ENCODE peak calls at places on chromosomes 11 and 22, in eight cellular contexts. X is keratinocyte, G is mammary epithelial cell, F is endothelial cell of umbilical vein, D is HepG2, P is IMR-90, W is hepatocyte, N is neural progenitor cell. R is an unnamed sample. For H4K20me1 and H3K36me3, the result is how much of the 10 kb centered on the place peaks cover.

GRCh38 chr11:3227568-3228444 is 4.4 kb downstream of the MRGPRE start:
- DNase-seq in N (no peak), F (no peak), X (no peak), D (no peak), W (no peak), P (no peak), G (no peak), R (no peak)

GRCh38 chr11:114152162-114152561 is 92.7 kb downstream of the ZBTB16 start:
- DNase-seq in F (no peak), P (no peak), N (no peak), X (no peak), W (no peak), G (no peak), D (no peak), R (no peak)

GRCh38 chr11:123740787-123741158 is 687 bp downstream of the ZNF202 start:
- DNase-seq in N (no peak), P (no peak), D (no peak), G (peak), F (no peak), W (peak), X (no peak), R (no peak)

GRCh38 chr22:38437416-38437815 is 17.6 kb downstream of the KCNJ4 start:
- DNase-seq in X (no peak), F (no peak), N (no peak), G (no peak), P (no peak), W (no peak), D (peak), R (no peak)

GRCh38 chr11:117144477-117145392 is 648 bp downstream of the PAFAH1B2 start:
- DNase-seq in P (peak), X (no peak), G (peak), F (peak), D (peak), W (peak), N (peak), R (peak)

GRCh38 chr11:117095301-117096139 is 2.7 kb downstream of the SIK3 start:
- DNase-seq in D (peak), G (no peak), X (no peak), P (peak), N (no peak), W (no peak), F (no peak), R (peak)

GRCh38 chr11:60831143-60831500 is 10.8 kb upstream of the CCDC86 start:
- DNase-seq in F (peak), W (peak), X (peak), P (peak), N (peak), G (peak), D (peak), R (peak)

GRCh38 chr11:121226415-121227263 is 65.9 kb upstream of the SC5D start:
- DNase-seq in G (peak), F (no peak), W (no peak), X (no peak), D (no peak), N (no peak), P (no peak), R (no peak)

GRCh38 chr11:134475951-134476350 is 63.9 kb upstream of the B3GAT1 start:
- DNase-seq in P (no peak), W (no peak), D (no peak), F (no peak), N (no peak), X (no peak), G (no peak), R (no peak)

GRCh38 chr11:102168483-102168882 is 58.2 kb downstream of the YAP1 start:
- DNase-seq in P (no peak), D (no peak), X (no peak), G (peak), W (no peak), N (no peak), F (no peak), R (no peak)

GRCh38 chr11:27388869-27389268 is 25.9 kb upstream of the CCDC34 start:
- DNase-seq in N (no peak), D (no peak), F (no peak), P (peak), G (no peak), X (no peak), W (no peak), R (no peak)

GRCh38 chr11:94449029-94449428 is 44.6 kb downstream of the MRE11 start:
- DNase-seq in D (no peak), F (no peak), P (no peak), W (no peak), G (no peak), X (no peak), N (no peak), R (no peak)

DNA sequence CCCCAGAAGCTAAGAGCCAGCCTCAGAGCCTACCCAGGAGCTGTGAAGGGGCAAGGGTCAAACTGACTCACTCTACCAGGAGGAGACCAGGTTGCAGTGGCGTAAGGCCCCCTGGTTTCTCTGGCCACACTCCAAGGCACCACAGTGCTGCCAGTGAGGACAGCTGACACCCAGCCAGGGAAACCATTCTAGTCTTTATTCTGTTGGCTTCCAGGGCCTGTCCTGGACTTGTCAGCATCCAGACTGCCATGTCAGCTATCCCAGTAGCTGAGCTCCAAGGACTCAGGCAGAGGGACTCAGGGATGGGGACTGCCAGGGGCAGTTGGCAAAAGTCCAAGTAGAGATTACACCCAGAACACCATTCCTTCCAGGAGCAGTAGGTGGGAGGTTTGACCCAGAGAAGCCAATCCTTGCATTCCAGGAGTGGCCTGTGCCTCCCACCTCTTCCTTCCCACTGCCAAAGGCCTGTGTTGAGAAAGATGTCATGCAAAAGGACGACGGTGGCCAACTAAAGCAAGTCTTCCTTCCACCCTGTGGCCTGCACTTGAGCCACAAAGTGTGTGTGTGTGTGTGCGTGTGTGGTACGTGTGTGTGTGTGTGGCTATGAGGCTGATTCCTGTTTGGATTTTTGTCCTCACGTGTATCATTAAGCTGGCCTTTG is 3.6 kb upstream of the MAPK8IP1 start:
- DNase-seq in G (no peak), F (no peak), X (no peak), W (no peak), N (no peak), D (no peak), P (no peak), R (no peak)
- H4K20me1 ChIP-seq in G (under half), F (under half), X (under half), W (under half), N (under half), D (under half), P (under half), R (under half)

GRCh38 chr22:21672107-21672629 is 6.4 kb downstream of the PPIL2 start:
- DNase-seq in D (no peak), W (no peak), P (no peak), F (no peak), X (no peak), G (no peak), N (no peak), R (no peak)
- H3K36me3 ChIP-seq in D (half or more), W (under half), P (under half), F (under half), X (under half), G (under half), N (under half), R (under half)

GRCh38 chr11:73982990-73983763 is 534 bp upstream of the UCP2 start:
- DNase-seq in X (peak), P (peak), D (peak), G (peak), F (peak), W (peak), N (peak), R (peak)
- H2AFZ ChIP-seq in X (peak), P (peak), D (peak), G (peak), F (peak), W (peak), N (peak), R (peak)

GRCh38 chr11:91956711-91957110 is 267.9 kb upstream of the FAT3 start:
- DNase-seq in F (peak), W (no peak), X (no peak), D (no peak), G (no peak), P (no peak), N (no peak), R (no peak)

GRCh38 chr11:91946397-91947090 is 278.1 kb upstream of the FAT3 start:
- DNase-seq in W (no peak), P (no peak), D (no peak), X (no peak), N (no peak), F (peak), G (peak), R (no peak)

GRCh38 chr11:91955206-91955605 is 269.4 kb upstream of the FAT3 start:
- DNase-seq in F (no peak), G (no peak), N (no peak), D (no peak), X (no peak), W (no peak), P (no peak), R (no peak)

GRCh38 chr11:91947215-91947614 is 277.4 kb upstream of the FAT3 start:
- DNase-seq in P (peak), G (peak), F (peak), X (no peak), D (no peak), N (no peak), W (no peak), R (peak)

DNA sequence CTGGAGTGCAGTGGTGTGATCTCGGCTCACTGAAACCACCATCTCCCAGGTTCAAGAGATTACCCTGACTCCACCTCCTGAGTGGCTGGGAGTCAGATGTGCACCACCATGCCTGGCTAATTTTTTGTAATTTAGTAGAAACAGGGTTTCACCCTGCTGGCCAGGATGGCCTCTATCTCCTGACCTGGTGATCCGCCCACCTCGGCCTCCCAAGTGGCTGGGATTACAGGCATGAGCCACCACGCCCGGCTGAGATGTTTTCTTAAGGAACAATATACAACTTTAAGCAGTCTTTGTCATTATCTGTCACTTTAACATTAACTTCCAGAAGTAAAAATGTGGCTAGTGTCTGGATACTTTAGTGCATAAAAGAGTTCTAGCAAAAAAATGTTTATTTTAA is 272.6 kb upstream of the FAT3 start:
- DNase-seq in W (no peak), X (no peak), P (no peak), N (no peak), D (no peak), F (no peak), G (no peak), R (no peak)
- H4K20me1 ChIP-seq in W (under half), X (under half), P (under half), N (under half), D (under half), F (under half), G (under half), R (under half)

GRCh38 chr11:76448506-76448905 is 3.7 kb downstream of the EMSY start:
- DNase-seq in F (no peak), G (no peak), X (no peak), P (no peak), D (no peak), N (peak), W (no peak), R (no peak)
- H3K36me3 ChIP-seq in F (under half), G (under half), X (under half), P (under half), D (under half), N (under half), W (under half), R (under half)

GRCh38 chr11:9528141-9528511 is 45.3 kb upstream of the WEE1 start:
- DNase-seq in F (no peak), N (no peak), X (no peak), W (no peak), G (no peak), P (no peak), D (no peak), R (no peak)

GRCh38 chr11:9527481-9528140 is 45.9 kb upstream of the WEE1 start:
- DNase-seq in X (no peak), D (no peak), G (peak), P (peak), W (no peak), N (no peak), F (peak), R (no peak)

GRCh38 chr11:9528573-9529332 is 44.7 kb upstream of the WEE1 start:
- DNase-seq in D (no peak), W (no peak), N (no peak), G (no peak), F (no peak), X (no peak), P (no peak), R (no peak)

GRCh38 chr11:9525116-9525515 is 48.4 kb upstream of the WEE1 start:
- DNase-seq in F (no peak), N (no peak), P (peak), W (no peak), G (no peak), X (no peak), D (no peak), R (no peak)

DNA sequence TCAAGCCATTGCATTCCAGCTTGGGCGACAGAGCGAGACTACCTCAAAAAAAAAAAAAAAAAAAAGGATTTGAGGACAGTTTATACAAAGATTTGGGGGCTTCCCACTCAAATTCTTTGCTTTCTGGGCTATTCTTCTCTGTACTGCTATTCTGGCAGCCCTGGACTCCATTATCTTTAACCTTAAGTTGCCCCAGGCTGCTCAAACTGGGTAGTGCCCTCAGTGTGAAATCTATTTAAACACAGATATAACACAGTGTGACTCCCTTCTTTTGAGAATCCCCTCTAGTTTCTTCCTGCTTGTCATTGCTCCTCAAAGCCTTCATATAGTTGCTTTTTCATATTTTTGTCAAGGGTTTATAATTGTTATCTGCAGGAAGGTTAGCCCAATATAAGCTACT is 49.5 kb upstream of the WEE1 start:
- DNase-seq in F (no peak), W (no peak), X (no peak), N (no peak), P (no peak), D (no peak), G (no peak), R (no peak)
- H2AFZ ChIP-seq in F (no peak), W (no peak), X (no peak), N (no peak), P (no peak), D (no peak), G (no peak), R (no peak)

GRCh38 chr11:72228844-72229231 is 4.3 kb downstream of the INPPL1 start:
- DNase-seq in F (no peak), W (peak), P (no peak), G (no peak), D (no peak), X (no peak), N (no peak), R (no peak)

GRCh38 chr11:72229336-72229924 is 4.9 kb downstream of the INPPL1 start:
- DNase-seq in N (no peak), F (no peak), X (no peak), D (no peak), P (no peak), W (peak), G (no peak), R (no peak)

GRCh38 chr11:72228229-72228843 is 3.8 kb downstream of the INPPL1 start:
- DNase-seq in D (no peak), F (no peak), N (no peak), X (no peak), G (peak), W (peak), P (no peak), R (no peak)

GRCh38 chr11:72226701-72227100 is 2.1 kb downstream of the INPPL1 start:
- DNase-seq in X (no peak), G (no peak), D (no peak), N (no peak), W (peak), F (no peak), P (no peak), R (no peak)

GRCh38 chr11:72227316-72228228 is 3.0 kb downstream of the INPPL1 start:
- DNase-seq in W (peak), F (no peak), D (no peak), P (peak), N (no peak), G (peak), X (no peak), R (no peak)
- H4K20me1 ChIP-seq in W (under half), F (under half), D (under half), P (half or more), N (under half), G (under half), X (under half), R (under half)

GRCh38 chr11:12234216-12234615 is 123.8 kb downstream of the MICAL2 start:
- DNase-seq in N (no peak), G (no peak), P (no peak), W (no peak), D (no peak), X (no peak), F (no peak), R (no peak)
- H3K36me3 ChIP-seq in N (under half), G (half or more), P (under half), W (under half), D (under half), X (half or more), F (under half), R (under half)

GRCh38 chr22:26672060-26672471 is 14.7 kb downstream of the MIAT start:
- DNase-seq in F (no peak), W (no peak), N (no peak), D (no peak), G (no peak), P (no peak), X (no peak), R (no peak)

GRCh38 chr22:26670459-26670858 is 13.1 kb downstream of the MIAT start:
- DNase-seq in G (no peak), X (no peak), W (no peak), D (no peak), N (no peak), F (no peak), P (no peak), R (no peak)

GRCh38 chr22:26673485-26673884 is 16.1 kb downstream of the MIAT start:
- DNase-seq in G (peak), W (peak), D (no peak), X (peak), P (no peak), N (no peak), F (no peak), R (no peak)

GRCh38 chr22:26672590-26673468 is 15.4 kb downstream of the MIAT start:
- DNase-seq in G (peak), P (peak), W (peak), D (peak), N (peak), F (peak), X (peak), R (peak)

DNA sequence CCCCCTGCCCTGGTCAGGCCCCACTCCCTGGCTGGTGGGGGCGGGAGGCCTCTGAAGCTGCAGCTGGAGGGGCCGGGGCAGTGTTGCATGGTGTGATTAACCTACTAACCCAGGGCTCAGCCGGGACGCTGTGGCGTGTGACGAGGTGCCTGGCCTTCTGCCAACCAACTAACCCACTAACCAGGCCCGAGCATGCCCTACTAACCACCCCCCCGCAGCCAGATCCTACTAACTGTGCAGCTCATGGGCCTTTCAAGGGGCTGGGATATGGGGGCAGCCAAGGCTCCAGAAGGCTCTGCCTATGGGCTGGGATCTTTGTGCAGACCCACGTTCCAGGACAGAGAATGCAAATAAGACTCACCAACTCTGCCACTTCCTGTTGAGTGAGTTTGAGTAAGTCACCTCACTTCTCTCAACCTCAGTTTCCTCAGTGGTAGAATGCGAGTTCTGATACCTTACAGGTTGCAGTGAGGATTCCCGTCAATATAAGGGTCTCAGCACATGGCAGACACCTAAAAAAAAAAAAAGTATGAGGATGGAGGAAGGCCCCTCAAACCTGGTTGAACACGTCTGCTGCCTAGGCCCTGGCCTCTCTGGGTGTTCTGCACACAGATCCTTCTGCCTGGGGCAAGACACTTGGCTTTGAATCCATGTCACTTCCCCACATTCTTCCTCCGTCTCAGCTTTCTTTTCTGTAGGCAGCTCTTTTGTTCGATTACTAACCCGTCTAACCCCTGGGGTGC is 14.1 kb downstream of the MIAT start:
- DNase-seq in W (no peak), P (no peak), F (no peak), G (peak), X (peak), N (no peak), D (no peak), R (no peak)
- H2AFZ ChIP-seq in W (no peak), P (peak), F (peak), G (peak), X (peak), N (no peak), D (no peak), R (no peak)

GRCh38 chr22:40529817-40530216 is 106.7 kb downstream of the MRTFA start:
- DNase-seq in P (peak), N (no peak), D (no peak), X (no peak), G (no peak), W (no peak), F (no peak), R (no peak)

GRCh38 chr22:40524392-40525249 is 111.9 kb downstream of the MRTFA start:
- DNase-seq in X (no peak), G (peak), P (peak), W (no peak), F (peak), N (no peak), D (peak), R (peak)

GRCh38 chr22:40521046-40521445 is 115.5 kb downstream of the MRTFA start:
- DNase-seq in G (no peak), P (no peak), D (no peak), X (no peak), W (no peak), N (no peak), F (no peak), R (no peak)

GRCh38 chr22:40526960-40527359 is 109.6 kb downstream of the MRTFA start:
- DNase-seq in F (no peak), X (no peak), P (no peak), G (no peak), N (no peak), D (no peak), W (no peak), R (no peak)

DNA sequence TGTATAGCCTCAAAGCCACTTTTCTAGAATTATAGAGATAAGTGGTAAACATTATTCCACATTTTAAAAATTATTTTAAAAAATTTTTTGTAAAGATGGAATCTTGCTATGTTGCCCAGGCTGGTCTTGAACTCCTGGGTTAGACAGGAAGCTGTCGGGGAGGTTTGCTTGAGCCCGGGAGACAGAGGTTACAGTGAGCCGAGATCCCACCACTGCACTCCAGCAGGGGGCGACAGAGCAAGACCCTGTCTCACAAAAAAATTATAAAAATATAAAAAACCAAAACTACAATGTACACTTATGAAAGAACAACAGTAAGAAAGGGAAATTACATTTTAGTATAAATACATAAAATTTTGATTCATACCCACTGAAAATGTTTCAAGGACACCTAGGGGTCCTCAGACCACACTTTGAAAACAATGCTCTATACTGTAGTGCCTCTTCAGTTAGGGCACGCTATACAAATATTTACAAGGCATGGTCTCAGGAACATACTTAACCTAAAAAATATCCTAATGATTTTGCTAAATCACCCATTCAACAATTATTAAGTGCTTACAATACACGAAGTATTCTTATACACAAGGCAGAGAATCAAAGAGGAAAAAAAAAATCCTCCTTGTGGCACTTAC is 111.2 kb downstream of the MRTFA start:
- DNase-seq in G (peak), X (no peak), N (peak), F (peak), D (peak), W (peak), P (peak), R (peak)
- H4K20me1 ChIP-seq in G (under half), X (under half), N (under half), F (under half), D (under half), W (under half), P (under half), R (under half)

R was measured in PC-9.